ENCODE peak calls at places on chromosomes 11 and 22, in nine cellular contexts. F is brain microvascular endothelial cell; P is HS-5; T is NCI-H446; Q is activated CD8-positive, alpha-beta memory T cell treated with anti-CD3 and anti-CD28 coated beads for 4 hours; O is RCC 7860; I is AG08395; L is stimulated activated CD4-positive, alpha-beta T cell treated with anti-CD3 and anti-CD28 coated beads, Interleukin-1b, Interleukin-23, amount 100 ng/mL, for 4 hours; J is activated CD4-positive, alpha-beta T cell treated with anti-CD3 and anti-CD28 coated beads for 4 hours. H is an unnamed sample.

GRCh38 chr11:118715837-118716260 is 36.4 kb upstream of the TREH start:
- DNase-seq in L (no peak), P (no peak), O (no peak), I (no peak), J (no peak), Q (no peak), T (no peak), F (no peak), H (no peak)

GRCh38 chr11:35746356-35747153 is 84.0 kb downstream of the TRIM44 start:
- DNase-seq in I (no peak), P (no peak), J (no peak), F (no peak), L (no peak), T (no peak), O (no peak), Q (no peak), H (no peak)

GRCh38 chr11:66718320-66718971 is 10.6 kb downstream of the SPTBN2 start:
- DNase-seq in O (no peak), F (no peak), J (no peak), P (no peak), Q (no peak), L (no peak), I (no peak), T (no peak), H (no peak)

GRCh38 chr11:26948881-26949280 is 45.0 kb upstream of the FIBIN start:
- DNase-seq in L (no peak), T (no peak), Q (no peak), J (no peak), I (no peak), P (no peak), O (no peak), F (peak; percentile 24), H (no peak)

GRCh38 chr11:44622190-44622650 is 56.8 kb downstream of the CD82 start:
- DNase-seq in J (no peak), O (no peak), I (no peak), L (no peak), F (no peak), Q (no peak), T (no peak), P (no peak), H (peak; percentile 16)

GRCh38 chr22:41361716-41362310 is 19.9 kb upstream of the TEF start:
- DNase-seq in O (no peak), L (no peak), T (no peak), J (no peak), I (no peak), Q (no peak), P (no peak), F (no peak), H (no peak)

GRCh38 chr11:57499413-57499982 is 16.0 kb downstream of the SLC43A1 start:
- DNase-seq in O (no peak), Q (no peak), L (peak; percentile 32), P (no peak), F (peak; percentile 84), T (peak; percentile 93), I (peak; percentile 99), J (no peak), H (no peak)

GRCh38 chr11:94128171-94128745 is 383 bp upstream of the PANX1 start:
- DNase-seq in T (peak; percentile 54), P (no peak), O (no peak), F (no peak), J (no peak), I (no peak), L (no peak), Q (no peak), H (no peak)

GRCh38 chr11:92180226-92180625 is 44.4 kb upstream of the FAT3 start:
- DNase-seq in L (no peak), I (no peak), T (no peak), O (no peak), J (no peak), Q (no peak), P (no peak), F (no peak), H (no peak)

GRCh38 chr11:28110108-28110838 is 2.1 kb downstream of the METTL15 start:
- DNase-seq in Q (peak; percentile 22), F (peak; percentile 75), O (peak; percentile 64), I (peak; percentile 70), J (peak; percentile 46), P (no peak), L (peak; percentile 39), T (peak; percentile 84), H (peak; percentile 62)

GRCh38 chr22:18110194-18110943 is at the start of gene TUBA8:
- DNase-seq in T (no peak), J (peak; percentile 55), I (peak; percentile 47), F (peak; percentile 14), L (peak; percentile 44), P (no peak), O (no peak), Q (peak; percentile 16), H (no peak)

GRCh38 chr11:2920343-2920742 is 8.9 kb downstream of the PHLDA2 start:
- DNase-seq in O (no peak), L (no peak), Q (no peak), F (no peak), J (no peak), P (no peak), T (no peak), I (no peak), H (no peak)

GRCh38 chr11:36235750-36236149 is 53.5 kb downstream of the COMMD9 start:
- DNase-seq in I (no peak), J (no peak), L (no peak), T (no peak), P (no peak), Q (no peak), O (no peak), F (peak; percentile 13), H (no peak)

GRCh38 chr11:79074547-79074946 is 366.3 kb downstream of the TENM4 start:
- DNase-seq in P (no peak), F (no peak), I (no peak), L (no peak), J (no peak), O (no peak), T (no peak), Q (no peak), H (no peak)

GRCh38 chr11:8099291-8099899 is 18.4 kb downstream of the TUB start:
- DNase-seq in L (peak; percentile 69), J (peak; percentile 46), Q (peak; percentile 32), I (peak; percentile 72), F (peak; percentile 88), O (peak; percentile 25), P (peak; percentile 46), T (peak; percentile 72), H (peak; percentile 76)

GRCh38 chr11:72782081-72782920 is 11.5 kb downstream of the STARD10 start:
- DNase-seq in T (no peak), F (no peak), J (no peak), Q (no peak), I (no peak), P (no peak), O (no peak), L (no peak), H (no peak)

H was measured in activated CD4-positive, alpha-beta memory T cell treated with anti-CD3 and anti-CD28 coated beads, Interleukin-2, amount 10 ng/mL, durations not matched to agents 7 days and 5 days.